ENCODE peak calls at places on chromosomes 16 and 17, in six cellular contexts. K is GM13977, F is hippocampal formation, N is EH, A is WTC11, I is nephron progenitor cell. W is an unnamed sample.

GRCh38 chr16:52561910-52562741 is 15.2 kb upstream of the TOX3 start:
- DNase-seq in K (no peak), A (no peak), F (no peak), N (no peak), I (no peak), W (no peak)

GRCh38 chr16:75293173-75293572 is 41.7 kb upstream of the BCAR1 start:
- DNase-seq in K (no peak), A (no peak), I (no peak), N (no peak), F (no peak), W (no peak)

GRCh38 chr17:75077490-75078096 is 10.2 kb upstream of the SLC16A5 start:
- DNase-seq in K (peak), N (peak), F (peak), I (no peak), A (peak), W (peak)

GRCh38 chr16:56997931-56998330 is 8.6 kb downstream of the NLRC5 start:
- DNase-seq in N (no peak), A (no peak), I (no peak), F (no peak), K (no peak), W (no peak)

GRCh38 chr17:63598284-63598683 is 2.4 kb upstream of the TACO1 start:
- DNase-seq in K (no peak), N (no peak), I (no peak), A (no peak), F (no peak), W (no peak)

GRCh38 chr16:86979061-86979460 is 338.1 kb downstream of the C16orf95 start:
- DNase-seq in N (no peak), K (no peak), A (no peak), F (no peak), I (no peak), W (no peak)

GRCh38 chr17:42677921-42678781 is 1.4 kb upstream of the PLEKHH3 start:
- DNase-seq in K (peak), N (peak), A (peak), I (peak), F (peak), W (peak)

GRCh38 chr16:67857547-67858233 is 10.2 kb upstream of the CENPT start:
- DNase-seq in F (no peak), A (peak), I (no peak), K (no peak), N (peak), W (no peak)

GRCh38 chr16:19008245-19008644 is 24.5 kb downstream of the TMC7 start:
- DNase-seq in K (no peak), I (no peak), A (peak), F (no peak), N (peak), W (no peak)

GRCh38 chr17:44376124-44376523 is 12.5 kb upstream of the FAM171A2 start:
- DNase-seq in F (no peak), A (peak), I (peak), N (peak), K (peak), W (peak)

GRCh38 chr17:55567240-55568216 is 56.3 kb upstream of the SMIM36 start:
- DNase-seq in N (no peak), K (no peak), I (no peak), F (no peak), A (no peak), W (no peak)

GRCh38 chr17:80503031-80503430 is 26.6 kb upstream of the NPTX1 start:
- DNase-seq in I (no peak), F (no peak), K (no peak), N (no peak), A (no peak), W (no peak)

GRCh38 chr16:30948087-30948955 is 547 bp upstream of the ORAI3 start:
- DNase-seq in F (peak), N (peak), I (peak), K (peak), A (peak), W (peak)

GRCh38 chr17:15431766-15432165 is 35.7 kb downstream of the CDRT4 start:
- DNase-seq in A (no peak), I (no peak), F (no peak), N (no peak), K (no peak), W (no peak)

GRCh38 chr17:65198653-65199382 is 61.6 kb downstream of the RGS9 start:
- DNase-seq in K (peak), A (no peak), I (peak), N (peak), F (peak), W (peak)

GRCh38 chr17:82913304-82914043 is 73.7 kb upstream of the ZNF750 start:
- DNase-seq in A (no peak), I (no peak), N (no peak), K (no peak), F (no peak), W (no peak)

GRCh38 chr17:77231076-77231871 is 90.5 kb downstream of the SEC14L1 start:
- DNase-seq in F (no peak), K (no peak), A (no peak), N (no peak), I (no peak), W (no peak)

GRCh38 chr16:73298562-73298961 is 250.6 kb upstream of the ZFHX3 start:
- DNase-seq in N (peak), I (no peak), A (no peak), K (no peak), F (no peak), W (no peak)

GRCh38 chr17:50822550-50822949 is 12.8 kb upstream of the WFIKKN2 start:
- DNase-seq in F (no peak), K (no peak), I (no peak), N (no peak), A (no peak), W (no peak)

GRCh38 chr17:75271955-75272847 is 1.2 kb upstream of the MIF4GD start:
- DNase-seq in I (no peak), F (no peak), N (peak), K (no peak), A (no peak), W (no peak)

GRCh38 chr17:45052052-45052772 is 780 bp upstream of the DCAKD start:
- DNase-seq in I (peak), K (peak), N (peak), F (no peak), A (peak), W (peak)

W was measured in GM13976.